ENCODE peak calls at places on chromosomes 11 and 22, in five cellular contexts. T is brain pericyte; O is activated CD4-positive, alpha-beta T cell treated with anti-CD3 and anti-CD28 coated beads, Interleukin-2, amount 10 ng/mL, durations not matched to agents 7 days and 5 days; G is EH; A is NCI-H2081. K is an unnamed sample.

GRCh38 chr11:62883677-62884076 is 3.0 kb downstream of the SLC3A2 start:
- DNase-seq in T (no peak), O (no peak), G (peak; percentile 49), A (no peak), K (no peak)

GRCh38 chr22:46360891-46361290 is 25.4 kb downstream of the TRMU start:
- DNase-seq in T (no peak), O (no peak), G (no peak), A (no peak), K (no peak)

GRCh38 chr11:110587129-110587528 is 125.1 kb downstream of the ARHGAP20 start:
- DNase-seq in T (no peak), O (no peak), G (no peak), A (no peak), K (no peak)

GRCh38 chr11:35584321-35584720 is 33.9 kb upstream of the FJX1 start:
- DNase-seq in T (no peak), O (no peak), G (peak; percentile 84), A (no peak), K (no peak)

GRCh38 chr11:122793500-122793899 is 44.8 kb upstream of the CRTAM start:
- DNase-seq in T (no peak), O (no peak), G (no peak), A (no peak), K (no peak)

GRCh38 chr11:45110562-45110961 is 35.9 kb upstream of the PRDM11 start:
- DNase-seq in T (no peak), O (peak; percentile 60), G (peak; percentile 72), A (peak; percentile 73), K (peak; percentile 37)

GRCh38 chr11:18526130-18526520 is 617 bp downstream of the TSG101 start:
- DNase-seq in T (no peak), O (no peak), G (no peak), A (no peak), K (peak; percentile 10)

GRCh38 chr11:3605279-3605662 is 36.5 kb downstream of the ART5 start:
- DNase-seq in T (no peak), O (no peak), G (no peak), A (no peak), K (no peak)

GRCh38 chr22:34761111-34761510 is 304.8 kb upstream of the ISX start:
- DNase-seq in T (no peak), O (no peak), G (peak; percentile 17), A (no peak), K (no peak)

GRCh38 chr11:98061858-98062257 is 958.9 kb upstream of the CNTN5 start:
- DNase-seq in T (no peak), O (no peak), G (no peak), A (no peak), K (no peak)